ENCODE peak calls at places on chromosomes 7 and 10, in eight cellular contexts. G is neural crest cell; P is stimulated activated CD4-positive, alpha-beta T cell treated with anti-CD3 and anti-CD28 coated beads, TNF-alpha, amount 100 ng/mL, for 48 hours; M is T-helper 2 cell; F is stimulated activated CD8-positive, alpha-beta memory T cell treated with anti-CD3 and anti-CD28 coated beads, Interleukin-4, amount 100 ng/mL, for 24 hours; W is HT1080; O is ovary; H is GM23248. V is an unnamed sample.

GRCh38 chr10:61397175-61397986 is 55.8 kb downstream of the TMEM26 start:
- DNase-seq in G (no peak), P (no peak), M (peak; percentile 41), F (no peak), W (peak; percentile 42), O (no peak), H (peak; percentile 84), V (no peak)

GRCh38 chr7:158763454-158764033 is 58.9 kb upstream of the NCAPG2 start:
- DNase-seq in G (no peak), P (no peak), M (no peak), F (no peak), W (no peak), O (no peak), H (no peak), V (no peak)

GRCh38 chr10:128411624-128412023 is 285.4 kb upstream of the MKI67 start:
- DNase-seq in G (no peak), P (no peak), M (no peak), F (no peak), W (no peak), O (no peak), H (no peak), V (no peak)

GRCh38 chr7:57250801-57251200 is 118.6 kb upstream of the ZNF479 start:
- DNase-seq in G (no peak), P (no peak), M (no peak), F (no peak), W (no peak), O (no peak), H (no peak), V (no peak)

GRCh38 chr7:140607441-140607989 is 33.1 kb downstream of the DENND2A start:
- DNase-seq in G (no peak), P (no peak), M (no peak), F (no peak), W (peak; percentile 93), O (peak; percentile 71), H (peak; percentile 89), V (no peak)

GRCh38 chr10:124688889-124689670 is 55.1 kb downstream of the FAM53B start:
- DNase-seq in G (no peak), P (peak; percentile 41), M (peak; percentile 98), F (peak; percentile 44), W (no peak), O (no peak), H (no peak), V (no peak)

GRCh38 chr7:17446340-17446739 is 147.9 kb downstream of the AHR start:
- DNase-seq in G (no peak), P (no peak), M (no peak), F (no peak), W (no peak), O (no peak), H (no peak), V (no peak)

GRCh38 chr10:26446258-26446657 is 8.1 kb downstream of the APBB1IP start:
- DNase-seq in G (no peak), P (no peak), M (peak; percentile 66), F (no peak), W (no peak), O (no peak), H (no peak), V (no peak)

GRCh38 chr10:49831352-49832040 is 69.4 kb upstream of the OGDHL start:
- DNase-seq in G (no peak), P (no peak), M (no peak), F (no peak), W (peak; percentile 30), O (no peak), H (peak; percentile 1), V (no peak)

GRCh38 chr10:60048146-60048545 is 141.8 kb upstream of the CCDC6 start:
- DNase-seq in G (no peak), P (no peak), M (no peak), F (no peak), W (peak; percentile 39), O (no peak), H (no peak), V (no peak)

GRCh38 chr10:16679511-16679910 is 137.7 kb downstream of the RSU1 start:
- DNase-seq in G (no peak), P (no peak), M (no peak), F (no peak), W (no peak), O (no peak), H (no peak), V (no peak)

GRCh38 chr7:92631067-92631829 is 41.1 kb upstream of the FAM133B start:
- DNase-seq in G (no peak), P (peak; percentile 40), M (peak; percentile 86), F (peak; percentile 13), W (no peak), O (no peak), H (no peak), V (no peak)

GRCh38 chr7:112207106-112207592 is 654 bp downstream of the ZNF277 start:
- DNase-seq in G (no peak), P (no peak), M (peak; percentile 4), F (no peak), W (no peak), O (no peak), H (no peak), V (no peak)

GRCh38 chr7:31443457-31443856 is 70.4 kb upstream of the ITPRID1 start:
- DNase-seq in G (no peak), P (no peak), M (peak; percentile 27), F (no peak), W (peak; percentile 50), O (no peak), H (peak; percentile 72), V (no peak)

GRCh38 chr7:41955475-41956243 is 252.8 kb upstream of the INHBA start:
- DNase-seq in G (peak; percentile 16), P (no peak), M (no peak), F (no peak), W (peak; percentile 98), O (peak; percentile 97), H (peak; percentile 100), V (peak; percentile 94)

GRCh38 chr7:115356139-115356746 is 434.3 kb downstream of the MDFIC start:
- DNase-seq in G (no peak), P (no peak), M (no peak), F (no peak), W (no peak), O (no peak), H (peak; percentile 64), V (no peak)

GRCh38 chr7:68038621-68039314 is 1042.1 kb downstream of the TYW1 start:
- DNase-seq in G (no peak), P (no peak), M (no peak), F (no peak), W (peak; percentile 1), O (no peak), H (peak; percentile 22), V (no peak)

GRCh38 chr10:122190553-122190952 is 80.5 kb upstream of the BTBD16 start:
- DNase-seq in G (no peak), P (no peak), M (no peak), F (no peak), W (no peak), O (no peak), H (peak; percentile 17), V (no peak)

GRCh38 chr10:110206988-110207804 is at the start of gene MXI1:
- DNase-seq in G (peak; percentile 53), P (no peak), M (peak; percentile 65), F (no peak), W (peak; percentile 83), O (peak; percentile 74), H (peak; percentile 92), V (peak; percentile 93)

GRCh38 chr10:102779680-102780079 is 35.9 kb downstream of the WBP1L start:
- DNase-seq in G (no peak), P (no peak), M (no peak), F (no peak), W (no peak), O (no peak), H (peak; percentile 52), V (no peak)

GRCh38 chr7:73342645-73343044 is 14.7 kb downstream of the FKBP6 start:
- DNase-seq in G (no peak), P (no peak), M (no peak), F (no peak), W (peak; percentile 30), O (no peak), H (peak; percentile 64), V (no peak)

GRCh38 chr7:124761164-124761715 is 4.4 kb downstream of the GPR37 start:
- DNase-seq in G (no peak), P (no peak), M (no peak), F (no peak), W (no peak), O (no peak), H (no peak), V (no peak)

GRCh38 chr7:42699415-42700178 is 212.3 kb downstream of the C7orf25 start:
- DNase-seq in G (no peak), P (no peak), M (no peak), F (no peak), W (no peak), O (no peak), H (peak; percentile 4), V (no peak)

GRCh38 chr10:133272964-133273420 is 3.7 kb downstream of the ADAM8 start:
- DNase-seq in G (no peak), P (no peak), M (no peak), F (no peak), W (no peak), O (no peak), H (no peak), V (no peak)

GRCh38 chr7:155865830-155866545 is 53.7 kb upstream of the SHH start:
- DNase-seq in G (no peak), P (no peak), M (no peak), F (no peak), W (no peak), O (no peak), H (no peak), V (peak; percentile 29)

GRCh38 chr10:124217906-124218769 is 124.7 kb upstream of the CHST15 start:
- DNase-seq in G (no peak), P (no peak), M (no peak), F (no peak), W (no peak), O (no peak), H (no peak), V (no peak)

GRCh38 chr7:128010392-128011078 is 20.7 kb downstream of the LRRC4 start:
- DNase-seq in G (no peak), P (no peak), M (peak; percentile 17), F (no peak), W (no peak), O (no peak), H (peak; percentile 15), V (no peak)

GRCh38 chr7:106178593-106179134 is 66.6 kb upstream of the SYPL1 start:
- DNase-seq in G (no peak), P (no peak), M (peak; percentile 40), F (no peak), W (peak; percentile 50), O (no peak), H (peak; percentile 62), V (no peak)

GRCh38 chr7:135385209-135385608 is 124.7 kb downstream of the CNOT4 start:
- DNase-seq in G (no peak), P (no peak), M (no peak), F (no peak), W (no peak), O (peak; percentile 27), H (peak; percentile 70), V (no peak)

GRCh38 chr10:132549416-132549815 is 11.8 kb downstream of the INPP5A start:
- DNase-seq in G (no peak), P (no peak), M (no peak), F (no peak), W (no peak), O (peak; percentile 19), H (no peak), V (no peak)

GRCh38 chr10:84838851-84839250 is 510.5 kb downstream of the CCSER2 start:
- DNase-seq in G (no peak), P (no peak), M (no peak), F (no peak), W (no peak), O (no peak), H (no peak), V (no peak)

GRCh38 chr7:123208793-123209192 is 9.0 kb upstream of the SLC13A1 start:
- DNase-seq in G (no peak), P (no peak), M (no peak), F (no peak), W (no peak), O (no peak), H (no peak), V (no peak)

GRCh38 chr10:88557659-88558058 is 25.5 kb downstream of the RNLS start:
- DNase-seq in G (no peak), P (no peak), M (no peak), F (no peak), W (peak; percentile 59), O (no peak), H (peak; percentile 68), V (no peak)

GRCh38 chr7:31318308-31318707 is 22.2 kb downstream of the NEUROD6 start:
- DNase-seq in G (no peak), P (no peak), M (no peak), F (no peak), W (no peak), O (no peak), H (no peak), V (no peak)